ENCODE peak calls at places on chromosomes 1 and 21, in five cellular contexts. P, A, I, F and O are unnamed samples.

GRCh38 chr1:154845879-154846278 is 24.2 kb downstream of the KCNN3 start:
- DNase-seq in I (no peak), A (no peak), F (no peak), P (peak), O (no peak)

GRCh38 chr1:43557744-43558245 is 27.1 kb downstream of the PTPRF start:
- DNase-seq in P (no peak), F (no peak), I (peak), A (no peak), O (no peak)

GRCh38 chr1:41315867-41316266 is 45.4 kb upstream of the FOXO6 start:
- DNase-seq in A (no peak), P (no peak), F (no peak), I (no peak), O (no peak)

GRCh38 chr1:115089443-115090340 is at the start of gene TSPAN2:
- DNase-seq in I (peak), P (no peak), A (peak), F (no peak), O (peak)

GRCh38 chr1:218492840-218493239 is 147.7 kb downstream of the TGFB2 start:
- DNase-seq in I (no peak), A (no peak), F (no peak), P (no peak), O (no peak)

GRCh38 chr1:35448344-35448801 is 108.8 kb downstream of the KIAA0319L start:
- DNase-seq in F (no peak), A (peak), P (no peak), I (no peak), O (no peak)

GRCh38 chr21:36743446-36743845 is 44.5 kb downstream of the SIM2 start:
- DNase-seq in I (no peak), F (no peak), A (no peak), P (no peak), O (no peak)

GRCh38 chr1:228647523-228648444 is 87.5 kb upstream of the RHOU start:
- DNase-seq in F (peak), A (no peak), P (no peak), I (peak), O (no peak)

GRCh38 chr21:25878334-25878733 is 143.6 kb downstream of the GABPA start:
- DNase-seq in A (peak), I (no peak), P (no peak), F (no peak), O (no peak)

GRCh38 chr1:163202833-163203451 is at the start of gene RGS5:
- DNase-seq in P (no peak), I (no peak), A (peak), F (no peak), O (peak)

GRCh38 chr1:20401405-20402010 is 84.5 kb downstream of the CAMK2N1 start:
- DNase-seq in P (no peak), A (no peak), F (no peak), I (no peak), O (no peak)

GRCh38 chr1:224387943-224388342 is 31.3 kb downstream of the CNIH4 start:
- DNase-seq in P (no peak), I (no peak), F (no peak), A (no peak), O (no peak)
- TF ChIP-seq POLR2A in P (no peak), I (no peak), F (no peak), A (no peak), O (no peak)

GRCh38 chr1:15410884-15411245 is 1.2 kb downstream of the EFHD2 start:
- DNase-seq in F (no peak), A (no peak), I (no peak), P (no peak), O (no peak)
- H3K27ac ChIP-seq in F (peak), A (peak), I (peak), P (peak), O (peak)

GRCh38 chr1:160575112-160575664 is 4.1 kb downstream of the CD84 start:
- DNase-seq in I (no peak), F (no peak), P (peak), A (no peak), O (no peak)
- TF ChIP-seq POLR2A in I (peak), F (no peak), P (no peak), A (no peak), O (no peak)

DNA sequence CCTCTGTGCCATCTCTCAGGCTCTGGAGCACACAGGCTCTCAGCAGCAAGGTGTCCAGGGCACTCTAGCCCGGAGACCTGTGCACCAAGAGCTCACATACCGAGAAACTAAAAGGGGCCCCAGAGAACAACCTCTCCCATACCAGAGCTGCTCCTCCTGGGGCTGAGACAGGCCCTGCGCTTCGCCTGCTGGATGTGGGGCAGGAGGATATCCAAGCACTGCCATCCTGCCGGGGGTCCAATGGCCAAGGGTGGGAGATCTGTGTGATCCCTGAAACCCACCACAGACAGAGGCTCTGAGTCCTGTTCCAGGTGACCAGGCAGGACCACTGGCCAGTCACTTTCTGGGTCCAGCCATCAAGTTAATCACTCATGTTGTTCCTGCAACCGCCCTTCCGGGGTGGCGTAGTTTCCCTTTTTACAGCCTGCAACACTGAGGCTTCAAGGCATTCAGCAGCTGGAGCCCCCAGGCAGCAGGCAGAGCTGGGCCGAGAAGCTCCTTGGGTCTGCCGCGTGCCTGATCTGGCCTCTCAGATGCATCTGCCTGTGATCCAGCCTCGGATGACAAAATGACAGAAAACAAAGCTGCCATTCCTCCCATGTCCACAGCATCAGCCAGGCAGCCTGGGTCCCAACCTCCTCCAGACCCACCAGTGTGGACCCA is 36.7 kb upstream of the ACTRT2 start:
- DNase-seq in P (no peak), A (no peak), I (no peak), F (no peak), O (no peak)
- H3K27ac ChIP-seq in P (no peak), A (no peak), I (no peak), F (no peak), O (no peak)